ENCODE peak calls at places on chromosome 18, in ten cellular contexts. One of them, this sample, is unnamed. For H3K9me3, the result is how much of the 10 kb centered on the place peaks cover.

GRCh38 chr18:67217551-67218166 is 298.9 kb downstream of the DSEL start:
- DNase-seq in mammary epithelial cell: peak
- DNase-seq in PC-3: peak
- DNase-seq in heart left ventricle: no peak
- DNase-seq in stomach: peak
- DNase-seq in WERI-Rb-1: peak
- DNase-seq in Peyer's patch: peak
- DNase-seq in fibroblast of lung: peak
- DNase-seq in breast epithelium: no peak
- DNase-seq in GM12878: no peak
- DNase-seq in this sample: no peak

GRCh38 chr18:9612989-9613388 is 1.4 kb downstream of the PPP4R1 start:
- DNase-seq in PC-3: peak
- DNase-seq in heart left ventricle: no peak
- DNase-seq in fibroblast of lung: no peak
- DNase-seq in stomach: no peak
- DNase-seq in WERI-Rb-1: no peak
- DNase-seq in Peyer's patch: no peak
- DNase-seq in mammary epithelial cell: no peak
- DNase-seq in GM12878: no peak
- DNase-seq in breast epithelium: no peak
- DNase-seq in this sample: no peak

GRCh38 chr18:12401881-12402280 is 5.8 kb upstream of the PRELID3A start:
- DNase-seq in GM12878: no peak
- DNase-seq in heart left ventricle: no peak
- DNase-seq in Peyer's patch: no peak
- DNase-seq in PC-3: no peak
- DNase-seq in stomach: no peak
- DNase-seq in breast epithelium: no peak
- DNase-seq in WERI-Rb-1: no peak
- DNase-seq in fibroblast of lung: no peak
- DNase-seq in mammary epithelial cell: no peak
- DNase-seq in this sample: no peak

GRCh38 chr18:66560092-66560491 is 43.8 kb downstream of the CDH19 start:
- DNase-seq in breast epithelium: no peak
- DNase-seq in mammary epithelial cell: peak
- DNase-seq in GM12878: no peak
- DNase-seq in heart left ventricle: no peak
- DNase-seq in PC-3: peak
- DNase-seq in Peyer's patch: no peak
- DNase-seq in stomach: no peak
- DNase-seq in WERI-Rb-1: no peak
- DNase-seq in fibroblast of lung: peak
- DNase-seq in this sample: no peak

GRCh38 chr18:3540805-3541548 is 91.0 kb downstream of the TGIF1 start:
- DNase-seq in GM12878: no peak
- DNase-seq in fibroblast of lung: no peak
- DNase-seq in mammary epithelial cell: peak
- DNase-seq in breast epithelium: no peak
- DNase-seq in stomach: no peak
- DNase-seq in Peyer's patch: no peak
- DNase-seq in WERI-Rb-1: no peak
- DNase-seq in PC-3: peak
- DNase-seq in heart left ventricle: no peak
- DNase-seq in this sample: no peak

GRCh38 chr18:79826966-79827365 is 29.2 kb downstream of the KCNG2 start:
- DNase-seq in GM12878: no peak
- DNase-seq in Peyer's patch: peak
- DNase-seq in PC-3: no peak
- DNase-seq in mammary epithelial cell: no peak
- DNase-seq in stomach: no peak
- DNase-seq in WERI-Rb-1: peak
- DNase-seq in heart left ventricle: no peak
- DNase-seq in fibroblast of lung: no peak
- DNase-seq in breast epithelium: no peak
- DNase-seq in this sample: no peak

GRCh38 chr18:79534356-79534755 is 138.6 kb downstream of the NFATC1 start:
- DNase-seq in stomach: no peak
- DNase-seq in mammary epithelial cell: no peak
- DNase-seq in WERI-Rb-1: no peak
- DNase-seq in heart left ventricle: no peak
- DNase-seq in GM12878: no peak
- DNase-seq in Peyer's patch: no peak
- DNase-seq in fibroblast of lung: no peak
- DNase-seq in breast epithelium: no peak
- DNase-seq in PC-3: no peak
- DNase-seq in this sample: no peak

GRCh38 chr18:43870626-43871025 is 593.3 kb upstream of the SYT4 start:
- DNase-seq in Peyer's patch: no peak
- DNase-seq in PC-3: no peak
- DNase-seq in heart left ventricle: no peak
- DNase-seq in stomach: no peak
- DNase-seq in GM12878: no peak
- DNase-seq in mammary epithelial cell: no peak
- DNase-seq in WERI-Rb-1: no peak
- DNase-seq in fibroblast of lung: peak
- DNase-seq in breast epithelium: no peak
- DNase-seq in this sample: no peak

GRCh38 chr18:57435851-57436192 is 648 bp downstream of the ONECUT2 start:
- DNase-seq in Peyer's patch: no peak
- DNase-seq in GM12878: no peak
- DNase-seq in stomach: no peak
- DNase-seq in mammary epithelial cell: no peak
- DNase-seq in breast epithelium: no peak
- DNase-seq in heart left ventricle: no peak
- DNase-seq in WERI-Rb-1: peak
- DNase-seq in fibroblast of lung: no peak
- DNase-seq in PC-3: no peak
- DNase-seq in this sample: no peak

GRCh38 chr18:48031011-48031480 is 100.6 kb upstream of the SMAD2 start:
- DNase-seq in mammary epithelial cell: peak
- DNase-seq in Peyer's patch: no peak
- DNase-seq in heart left ventricle: no peak
- DNase-seq in WERI-Rb-1: peak
- DNase-seq in GM12878: no peak
- DNase-seq in fibroblast of lung: peak
- DNase-seq in PC-3: peak
- DNase-seq in breast epithelium: no peak
- DNase-seq in stomach: peak
- DNase-seq in this sample: no peak

GRCh38 chr18:3360211-3360610 is 89.8 kb upstream of the TGIF1 start:
- DNase-seq in PC-3: no peak
- DNase-seq in heart left ventricle: no peak
- DNase-seq in WERI-Rb-1: no peak
- DNase-seq in mammary epithelial cell: no peak
- DNase-seq in breast epithelium: no peak
- DNase-seq in Peyer's patch: no peak
- DNase-seq in GM12878: no peak
- DNase-seq in stomach: no peak
- DNase-seq in fibroblast of lung: no peak
- DNase-seq in this sample: no peak

GRCh38 chr18:10035306-10035991 is 121.6 kb downstream of the VAPA start:
- DNase-seq in Peyer's patch: no peak
- DNase-seq in heart left ventricle: no peak
- DNase-seq in WERI-Rb-1: no peak
- DNase-seq in mammary epithelial cell: peak
- DNase-seq in GM12878: no peak
- DNase-seq in breast epithelium: no peak
- DNase-seq in stomach: peak
- DNase-seq in PC-3: peak
- DNase-seq in fibroblast of lung: no peak
- DNase-seq in this sample: no peak

GRCh38 chr18:35443434-35443833 is 54.3 kb downstream of the INO80C start:
- DNase-seq in heart left ventricle: no peak
- DNase-seq in breast epithelium: no peak
- DNase-seq in mammary epithelial cell: no peak
- DNase-seq in stomach: no peak
- DNase-seq in Peyer's patch: no peak
- DNase-seq in PC-3: no peak
- DNase-seq in fibroblast of lung: no peak
- DNase-seq in GM12878: no peak
- DNase-seq in WERI-Rb-1: no peak
- DNase-seq in this sample: no peak

GRCh38 chr18:24490545-24490944 is 30.1 kb downstream of the HRH4 start:
- DNase-seq in PC-3: no peak
- DNase-seq in breast epithelium: no peak
- DNase-seq in heart left ventricle: no peak
- DNase-seq in GM12878: no peak
- DNase-seq in Peyer's patch: no peak
- DNase-seq in WERI-Rb-1: no peak
- DNase-seq in fibroblast of lung: no peak
- DNase-seq in mammary epithelial cell: no peak
- DNase-seq in stomach: no peak
- DNase-seq in this sample: no peak

DNA sequence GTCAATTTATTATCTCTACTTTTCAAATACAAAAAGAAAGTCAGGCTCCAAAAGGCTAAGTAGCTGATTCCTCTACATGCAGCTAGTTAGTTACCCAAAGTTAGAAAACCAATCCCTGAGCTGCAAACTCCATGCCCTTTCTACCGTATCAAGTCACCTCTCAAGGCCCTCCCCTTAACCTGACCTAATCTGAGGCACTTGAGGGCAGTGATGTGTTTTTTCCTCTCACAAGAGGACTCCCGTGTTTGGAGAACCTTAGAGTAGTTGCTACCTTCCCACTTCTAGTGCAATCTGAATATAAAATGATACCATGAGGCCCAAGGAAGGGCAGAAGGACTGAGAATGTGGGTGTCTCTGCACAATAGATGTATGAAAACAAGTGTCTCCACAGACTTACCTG is 907.9 kb upstream of the CELF4 start:
- DNase-seq in stomach: no peak
- DNase-seq in heart left ventricle: no peak
- DNase-seq in mammary epithelial cell: no peak
- DNase-seq in GM12878: no peak
- DNase-seq in fibroblast of lung: no peak
- DNase-seq in PC-3: no peak
- DNase-seq in breast epithelium: no peak
- DNase-seq in Peyer's patch: no peak
- DNase-seq in WERI-Rb-1: no peak
- DNase-seq in this sample: no peak
- H3K9me3 ChIP-seq in stomach: under half
- H3K9me3 ChIP-seq in heart left ventricle: under half
- H3K9me3 ChIP-seq in mammary epithelial cell: under half
- H3K9me3 ChIP-seq in GM12878: under half
- H3K9me3 ChIP-seq in fibroblast of lung: under half
- H3K9me3 ChIP-seq in PC-3: under half
- H3K9me3 ChIP-seq in breast epithelium: under half
- H3K9me3 ChIP-seq in Peyer's patch: under half
- H3K9me3 ChIP-seq in WERI-Rb-1: under half
- H3K9me3 ChIP-seq in this sample: under half

GRCh38 chr18:77088977-77089795 is 43.4 kb downstream of the MBP start:
- DNase-seq in WERI-Rb-1: no peak
- DNase-seq in fibroblast of lung: no peak
- DNase-seq in heart left ventricle: no peak
- DNase-seq in mammary epithelial cell: peak
- DNase-seq in GM12878: no peak
- DNase-seq in PC-3: peak
- DNase-seq in breast epithelium: no peak
- DNase-seq in stomach: peak
- DNase-seq in Peyer's patch: no peak
- DNase-seq in this sample: no peak
- H3K4me3 ChIP-seq in WERI-Rb-1: no peak
- H3K4me3 ChIP-seq in fibroblast of lung: no peak
- H3K4me3 ChIP-seq in heart left ventricle: no peak
- H3K4me3 ChIP-seq in mammary epithelial cell: no peak
- H3K4me3 ChIP-seq in GM12878: no peak
- H3K4me3 ChIP-seq in PC-3: no peak
- H3K4me3 ChIP-seq in breast epithelium: no peak
- H3K4me3 ChIP-seq in stomach: no peak
- H3K4me3 ChIP-seq in Peyer's patch: no peak
- H3K4me3 ChIP-seq in this sample: no peak

DNA sequence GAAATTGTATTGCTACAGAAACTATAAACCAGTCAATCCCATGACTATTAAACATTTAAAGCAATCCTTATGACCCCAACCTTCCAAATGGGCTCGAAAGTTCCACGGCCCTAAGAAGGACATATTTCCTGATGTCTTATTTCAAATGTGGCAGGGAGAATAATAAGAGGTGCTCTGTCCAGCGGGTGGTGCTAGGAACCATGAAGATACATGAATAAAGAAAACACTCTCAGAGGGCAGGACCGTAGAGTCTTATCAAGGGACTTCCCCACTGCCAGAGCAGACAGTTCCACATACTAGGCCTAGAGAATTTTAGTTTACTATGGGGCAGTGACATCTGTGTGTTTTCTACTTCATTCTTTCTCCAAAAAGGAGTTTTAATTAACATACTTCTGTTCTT is 187.1 kb upstream of the PIK3C3 start:
- DNase-seq in Peyer's patch: no peak
- DNase-seq in GM12878: no peak
- DNase-seq in heart left ventricle: no peak
- DNase-seq in mammary epithelial cell: peak
- DNase-seq in breast epithelium: no peak
- DNase-seq in stomach: no peak
- DNase-seq in fibroblast of lung: peak
- DNase-seq in PC-3: peak
- DNase-seq in WERI-Rb-1: peak
- DNase-seq in this sample: no peak
- TF ChIP-seq CTCF in Peyer's patch: no peak
- TF ChIP-seq CTCF in GM12878: no peak
- TF ChIP-seq CTCF in heart left ventricle: no peak
- TF ChIP-seq CTCF in mammary epithelial cell: peak
- TF ChIP-seq CTCF in breast epithelium: no peak
- TF ChIP-seq CTCF in stomach: no peak
- TF ChIP-seq CTCF in fibroblast of lung: peak
- TF ChIP-seq CTCF in PC-3: peak
- TF ChIP-seq CTCF in WERI-Rb-1: peak
- TF ChIP-seq CTCF in this sample: no peak

GRCh38 chr18:23270999-23271680 is 135.9 kb downstream of the CABLES1 start:
- DNase-seq in breast epithelium: no peak
- DNase-seq in GM12878: no peak
- DNase-seq in mammary epithelial cell: no peak
- DNase-seq in WERI-Rb-1: no peak
- DNase-seq in fibroblast of lung: no peak
- DNase-seq in PC-3: no peak
- DNase-seq in stomach: no peak
- DNase-seq in heart left ventricle: no peak
- DNase-seq in Peyer's patch: no peak
- DNase-seq in this sample: no peak

GRCh38 chr18:23267447-23267776 is 132.1 kb downstream of the CABLES1 start:
- DNase-seq in fibroblast of lung: no peak
- DNase-seq in breast epithelium: no peak
- DNase-seq in PC-3: no peak
- DNase-seq in heart left ventricle: no peak
- DNase-seq in WERI-Rb-1: no peak
- DNase-seq in stomach: no peak
- DNase-seq in mammary epithelial cell: no peak
- DNase-seq in GM12878: no peak
- DNase-seq in Peyer's patch: no peak
- DNase-seq in this sample: no peak

GRCh38 chr18:23272498-23273232 is 137.4 kb downstream of the CABLES1 start:
- DNase-seq in mammary epithelial cell: no peak
- DNase-seq in WERI-Rb-1: no peak
- DNase-seq in breast epithelium: no peak
- DNase-seq in stomach: no peak
- DNase-seq in heart left ventricle: no peak
- DNase-seq in PC-3: no peak
- DNase-seq in GM12878: no peak
- DNase-seq in Peyer's patch: no peak
- DNase-seq in fibroblast of lung: no peak
- DNase-seq in this sample: no peak

GRCh38 chr18:23268641-23269040 is 133.4 kb downstream of the CABLES1 start:
- DNase-seq in heart left ventricle: no peak
- DNase-seq in GM12878: no peak
- DNase-seq in WERI-Rb-1: no peak
- DNase-seq in fibroblast of lung: no peak
- DNase-seq in stomach: no peak
- DNase-seq in Peyer's patch: no peak
- DNase-seq in breast epithelium: no peak
- DNase-seq in mammary epithelial cell: no peak
- DNase-seq in PC-3: no peak
- DNase-seq in this sample: no peak

GRCh38 chr18:23269931-23270330 is 134.6 kb downstream of the CABLES1 start:
- DNase-seq in breast epithelium: no peak
- DNase-seq in Peyer's patch: no peak
- DNase-seq in GM12878: no peak
- DNase-seq in WERI-Rb-1: no peak
- DNase-seq in heart left ventricle: no peak
- DNase-seq in PC-3: no peak
- DNase-seq in fibroblast of lung: no peak
- DNase-seq in mammary epithelial cell: no peak
- DNase-seq in stomach: no peak
- DNase-seq in this sample: no peak
- H3K9me3 ChIP-seq in breast epithelium: under half
- H3K9me3 ChIP-seq in Peyer's patch: under half
- H3K9me3 ChIP-seq in GM12878: under half
- H3K9me3 ChIP-seq in WERI-Rb-1: under half
- H3K9me3 ChIP-seq in heart left ventricle: under half
- H3K9me3 ChIP-seq in PC-3: under half
- H3K9me3 ChIP-seq in fibroblast of lung: under half
- H3K9me3 ChIP-seq in mammary epithelial cell: under half
- H3K9me3 ChIP-seq in stomach: under half
- H3K9me3 ChIP-seq in this sample: under half